ENCODE peak calls at places on chromosomes 11 and 22, in ten cellular contexts. S is mesendoderm; V is T1000; O is HTR-8/SVneo; J is NCI-H1092 treated with DMSO at 0.1 percent for 48 hours; Z is CD4-positive, CD25-positive, alpha-beta regulatory T cell; C is coronary artery; T is midbrain; W is left colon; I is SHP77. G is an unnamed sample.

GRCh38 chr11:20157768-20158167 is 2.5 kb downstream of the DBX1 start:
- DNase-seq in S (no peak), V (no peak), O (no peak), J (no peak), Z (no peak), C (no peak), T (no peak), W (no peak), I (no peak), G (no peak)

GRCh38 chr11:63738720-63739360 is 29.7 kb downstream of the ZFTA start:
- DNase-seq in S (peak), V (peak), O (peak), J (peak), Z (peak), C (peak), T (peak), W (peak), I (peak), G (no peak)

GRCh38 chr22:39825661-39826102 is 67.9 kb downstream of the ENTHD1 start:
- DNase-seq in S (no peak), V (no peak), O (no peak), J (no peak), Z (peak), C (no peak), T (no peak), W (no peak), I (no peak), G (no peak)

GRCh38 chr11:83008581-83008923 is 63.1 kb downstream of the RAB30 start:
- DNase-seq in S (no peak), V (no peak), O (no peak), J (no peak), Z (no peak), C (no peak), T (no peak), W (no peak), I (no peak), G (no peak)

GRCh38 chr11:10561043-10561818 is 7.2 kb downstream of the LYVE1 start:
- DNase-seq in S (no peak), V (no peak), O (no peak), J (no peak), Z (no peak), C (no peak), T (no peak), W (no peak), I (no peak), G (peak)

GRCh38 chr11:64533501-64533900 is 57.5 kb upstream of the SLC22A12 start:
- DNase-seq in S (no peak), V (no peak), O (no peak), J (no peak), Z (no peak), C (no peak), T (no peak), W (no peak), I (no peak), G (no peak)

GRCh38 chr11:7787239-7787638 is 9.5 kb downstream of the OR5P2 start:
- DNase-seq in S (no peak), V (no peak), O (no peak), J (no peak), Z (no peak), C (no peak), T (no peak), W (no peak), I (no peak), G (no peak)

GRCh38 chr11:20125927-20126326 is 34.3 kb downstream of the DBX1 start:
- DNase-seq in S (peak), V (peak), O (peak), J (no peak), Z (no peak), C (no peak), T (no peak), W (no peak), I (no peak), G (peak)

GRCh38 chr11:6824461-6824860 is 21.0 kb upstream of the OR10A5 start:
- DNase-seq in S (no peak), V (no peak), O (no peak), J (no peak), Z (no peak), C (no peak), T (no peak), W (no peak), I (no peak), G (no peak)

GRCh38 chr11:95451682-95452081 is 220.7 kb upstream of the SESN3 start:
- DNase-seq in S (peak), V (no peak), O (no peak), J (no peak), Z (no peak), C (no peak), T (no peak), W (no peak), I (no peak), G (peak)

GRCh38 chr22:22591348-22592299 is 32.6 kb upstream of the PRAME start:
- DNase-seq in S (no peak), V (no peak), O (no peak), J (no peak), Z (no peak), C (no peak), T (no peak), W (no peak), I (no peak), G (no peak)

GRCh38 chr11:66743271-66743968 is 14.4 kb upstream of the SPTBN2 start:
- DNase-seq in S (no peak), V (no peak), O (no peak), J (no peak), Z (no peak), C (no peak), T (no peak), W (peak), I (no peak), G (peak)

GRCh38 chr11:7573558-7574296 is 59.9 kb downstream of the PPFIBP2 start:
- DNase-seq in S (peak), V (no peak), O (no peak), J (no peak), Z (no peak), C (no peak), T (no peak), W (peak), I (no peak), G (no peak)